ENCODE peak calls at places on chromosomes 6 and 20, in nine cellular contexts. Y, L, R, S, B, Q, Z, F and O are unnamed samples.

GRCh38 chr20:51175724-51176123 is 152.8 kb upstream of the KCNG1 start:
- DNase-seq in Y (no peak), L (no peak), R (no peak), S (no peak), B (no peak), Q (no peak), Z (no peak), F (no peak), O (no peak)

GRCh38 chr20:1657556-1658334 is at the start of gene SIRPG:
- DNase-seq in Y (no peak), L (no peak), R (no peak), S (no peak), B (no peak), Q (no peak), Z (no peak), F (no peak), O (no peak)

GRCh38 chr20:34515484-34516037 is 661 bp upstream of the DYNLRB1 start:
- DNase-seq in Y (peak; percentile 80), L (no peak), R (peak; percentile 46), S (no peak), B (peak; percentile 39), Q (peak; percentile 80), Z (peak; percentile 85), F (peak; percentile 88), O (peak; percentile 92)

GRCh38 chr6:117545161-117545595 is 57.1 kb downstream of the GOPC start:
- DNase-seq in Y (no peak), L (no peak), R (no peak), S (no peak), B (no peak), Q (no peak), Z (no peak), F (no peak), O (peak; percentile 91)

GRCh38 chr6:148085651-148086321 is 256.9 kb upstream of the SASH1 start:
- DNase-seq in Y (no peak), L (no peak), R (no peak), S (no peak), B (no peak), Q (no peak), Z (no peak), F (no peak), O (no peak)

GRCh38 chr6:85047818-85048217 is 283.4 kb upstream of the TBX18 start:
- DNase-seq in Y (no peak), L (no peak), R (no peak), S (no peak), B (no peak), Q (no peak), Z (no peak), F (no peak), O (peak; percentile 38)

GRCh38 chr6:163637524-163637923 is 223.0 kb downstream of the QKI start:
- DNase-seq in Y (no peak), L (no peak), R (no peak), S (no peak), B (no peak), Q (no peak), Z (no peak), F (no peak), O (no peak)

GRCh38 chr6:111837641-111838500 is 35.4 kb downstream of the FYN start:
- DNase-seq in Y (no peak), L (no peak), R (no peak), S (no peak), B (no peak), Q (no peak), Z (no peak), F (no peak), O (no peak)

GRCh38 chr20:42945194-42945593 is 244.5 kb downstream of the PTPRT start:
- DNase-seq in Y (no peak), L (no peak), R (no peak), S (no peak), B (no peak), Q (no peak), Z (no peak), F (peak; percentile 23), O (no peak)

GRCh38 chr20:49779972-49780371 is 32.7 kb upstream of the SLC9A8 start:
- DNase-seq in Y (no peak), L (no peak), R (no peak), S (no peak), B (no peak), Q (no peak), Z (no peak), F (no peak), O (no peak)

GRCh38 chr6:139879823-139880356 is 505.4 kb upstream of the CITED2 start:
- DNase-seq in Y (no peak), L (no peak), R (no peak), S (no peak), B (no peak), Q (no peak), Z (no peak), F (no peak), O (no peak)

GRCh38 chr20:63590218-63591146 is 16.4 kb upstream of the HELZ2 start:
- DNase-seq in Y (no peak), L (no peak), R (no peak), S (no peak), B (no peak), Q (no peak), Z (no peak), F (no peak), O (no peak)

GRCh38 chr6:36660771-36661471 is 17.6 kb upstream of the CDKN1A start:
- DNase-seq in Y (peak; percentile 41), L (no peak), R (peak; percentile 57), S (no peak), B (no peak), Q (peak; percentile 63), Z (no peak), F (peak; percentile 84), O (no peak)

GRCh38 chr6:72151742-72152141 is 265.4 kb downstream of the RIMS1 start:
- DNase-seq in Y (no peak), L (no peak), R (no peak), S (no peak), B (no peak), Q (no peak), Z (no peak), F (no peak), O (no peak)

GRCh38 chr6:167795874-167796667 is 30.6 kb upstream of the AFDN start:
- DNase-seq in Y (peak; percentile 47), L (no peak), R (no peak), S (no peak), B (no peak), Q (peak; percentile 61), Z (no peak), F (no peak), O (no peak)

DNA sequence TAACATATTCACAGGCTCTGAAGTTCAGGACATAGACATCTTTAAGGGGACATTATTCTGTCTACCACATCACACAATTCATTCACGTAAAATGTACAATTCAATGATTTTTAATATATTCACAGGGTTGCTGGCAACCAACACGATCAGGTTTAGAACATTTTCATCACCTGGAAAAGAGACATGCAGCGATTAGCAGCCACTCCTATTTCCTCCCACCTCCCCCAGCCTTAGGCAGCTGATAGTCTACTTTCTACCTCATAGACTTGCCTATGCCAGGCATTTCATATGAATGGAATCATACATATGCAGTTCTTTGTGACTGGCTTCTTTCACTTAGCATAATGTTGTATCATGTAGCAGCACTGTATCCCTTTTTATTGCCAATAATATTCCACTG is 31.6 kb upstream of the CTNNBL1 start:
- DNase-seq in Y (no peak), L (no peak), R (no peak), S (no peak), B (no peak), Q (no peak), Z (no peak), F (no peak), O (no peak)
- H3K4me3 ChIP-seq in Y (no peak overlapping the region), L (no peak overlapping the region), R (no peak overlapping the region), S (no peak overlapping the region), B (no peak overlapping the region), Q (no peak overlapping the region), Z (no peak overlapping the region), F (no peak overlapping the region), O (no peak overlapping the region)

GRCh38 chr6:38307730-38308129 is 332.0 kb downstream of the BTBD9 start:
- DNase-seq in Y (no peak), L (no peak), R (no peak), S (no peak), B (peak; percentile 8), Q (no peak), Z (peak; percentile 42), F (no peak), O (no peak)
- H3K4me3 ChIP-seq in Y (no peak overlapping the region), L (no peak overlapping the region), R (no peak overlapping the region), S (no peak overlapping the region), B (no peak overlapping the region), Q (no peak overlapping the region), Z (no peak overlapping the region), F (no peak overlapping the region), O (no peak overlapping the region)

GRCh38 chr6:166365806-166366205 is 16.9 kb downstream of the MPC1 start:
- DNase-seq in Y (no peak), L (no peak), R (no peak), S (no peak), B (peak; percentile 15), Q (no peak), Z (no peak), F (peak; percentile 35), O (no peak)

GRCh38 chr6:166366921-166367320 is 15.8 kb downstream of the MPC1 start:
- DNase-seq in Y (no peak), L (no peak), R (no peak), S (no peak), B (peak; percentile 4), Q (no peak), Z (no peak), F (no peak), O (no peak)

GRCh38 chr6:166361080-166361429 is 18.7 kb upstream of the SFT2D1 start:
- DNase-seq in Y (peak; percentile 37), L (no peak), R (no peak), S (no peak), B (peak; percentile 67), Q (no peak), Z (no peak), F (no peak), O (peak; percentile 75)

GRCh38 chr6:166365221-166365620 is 17.5 kb downstream of the MPC1 start:
- DNase-seq in Y (no peak), L (peak; percentile 21), R (no peak), S (no peak), B (peak; percentile 84), Q (no peak), Z (no peak), F (peak; percentile 50), O (peak; percentile 66)

GRCh38 chr6:166364480-166364879 is 18.3 kb downstream of the MPC1 start:
- DNase-seq in Y (no peak), L (no peak), R (no peak), S (no peak), B (no peak), Q (no peak), Z (no peak), F (no peak), O (no peak)
- H3K4me3 ChIP-seq in Y (no peak overlapping the region), L (peak overlapping the region; percentile 35), R (no peak overlapping the region), S (no peak overlapping the region), B (no peak overlapping the region), Q (no peak overlapping the region), Z (no peak overlapping the region), F (no peak overlapping the region), O (no peak overlapping the region)

DNA sequence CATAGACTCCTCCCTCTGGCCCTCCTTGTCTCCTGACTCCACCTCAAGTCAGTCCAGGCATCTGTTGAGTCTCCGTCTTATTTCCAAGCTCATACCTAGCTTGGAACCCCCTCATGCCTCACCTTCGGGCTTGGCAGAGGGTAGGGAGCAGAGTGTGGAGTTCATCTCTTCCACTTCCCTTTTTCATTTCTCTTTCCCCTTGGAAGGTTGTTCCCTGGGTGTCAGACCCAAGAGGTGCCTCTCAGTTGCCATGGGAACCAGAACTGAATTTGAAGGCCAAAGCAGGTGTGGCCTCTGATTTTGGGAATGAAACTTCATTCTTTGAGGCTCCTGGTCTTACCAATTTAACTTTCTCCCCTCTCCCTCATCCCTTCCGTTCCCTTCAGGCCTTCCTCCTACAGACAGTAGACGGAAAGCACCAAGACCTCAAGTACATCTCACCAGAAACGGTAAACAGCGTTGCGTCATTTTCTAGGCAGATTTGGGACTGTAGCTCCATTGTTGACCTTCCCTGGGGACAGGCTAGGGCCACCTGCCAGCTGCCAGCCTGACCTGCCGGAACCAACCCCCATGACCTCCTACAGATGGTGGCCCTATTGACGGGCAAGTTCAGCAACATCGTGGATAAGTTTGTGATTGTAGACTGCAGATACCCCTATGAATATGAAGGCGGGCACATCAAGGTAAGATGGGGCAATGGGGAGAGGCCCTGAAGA is 6.6 kb downstream of the CDC25B start:
- DNase-seq in Y (no peak), L (no peak), R (no peak), S (no peak), B (no peak), Q (no peak), Z (no peak), F (no peak), O (no peak)
- H3K4me3 ChIP-seq in Y (no peak overlapping the region), L (no peak overlapping the region), R (no peak overlapping the region), S (no peak overlapping the region), B (no peak overlapping the region), Q (no peak overlapping the region), Z (no peak overlapping the region), F (no peak overlapping the region), O (no peak overlapping the region)